ENCODE peak calls at places on chromosomes 7 and 10, in ten cellular contexts. One of them, this sample, is unnamed.

GRCh38 chr10:76032442-76033039 is 601.1 kb downstream of the LRMDA start:
- DNase-seq in left ventricle myocardium inferior: no peak
- DNase-seq in heart left ventricle: no peak
- DNase-seq in cardiac fibroblast: no peak
- DNase-seq in CD8-positive, alpha-beta T cell: no peak
- DNase-seq in A673: no peak
- DNase-seq in epithelial cell of esophagus: no peak
- DNase-seq in transverse colon: no peak
- DNase-seq in cardiac muscle cell: no peak
- DNase-seq in brain microvascular endothelial cell: no peak
- DNase-seq in this sample: no peak

GRCh38 chr7:142754681-142755575 is 5.7 kb downstream of the PRSS1 start:
- DNase-seq in left ventricle myocardium inferior: no peak
- DNase-seq in heart left ventricle: no peak
- DNase-seq in cardiac fibroblast: no peak
- DNase-seq in CD8-positive, alpha-beta T cell: no peak
- DNase-seq in A673: no peak
- DNase-seq in epithelial cell of esophagus: no peak
- DNase-seq in transverse colon: no peak
- DNase-seq in cardiac muscle cell: no peak
- DNase-seq in brain microvascular endothelial cell: no peak
- DNase-seq in this sample: no peak

GRCh38 chr10:132891313-132891712 is 51.1 kb downstream of the CFAP46 start:
- DNase-seq in left ventricle myocardium inferior: no peak
- DNase-seq in heart left ventricle: no peak
- DNase-seq in cardiac fibroblast: no peak
- DNase-seq in CD8-positive, alpha-beta T cell: no peak
- DNase-seq in A673: no peak
- DNase-seq in epithelial cell of esophagus: no peak
- DNase-seq in transverse colon: no peak
- DNase-seq in cardiac muscle cell: no peak
- DNase-seq in brain microvascular endothelial cell: no peak
- DNase-seq in this sample: no peak

GRCh38 chr10:22611425-22612111 is 102.8 kb downstream of the PIP4K2A start:
- DNase-seq in left ventricle myocardium inferior: no peak
- DNase-seq in heart left ventricle: no peak
- DNase-seq in cardiac fibroblast: no peak
- DNase-seq in CD8-positive, alpha-beta T cell: peak
- DNase-seq in A673: no peak
- DNase-seq in epithelial cell of esophagus: no peak
- DNase-seq in transverse colon: peak
- DNase-seq in cardiac muscle cell: no peak
- DNase-seq in brain microvascular endothelial cell: no peak
- DNase-seq in this sample: no peak

GRCh38 chr10:114613237-114613979 is 44.7 kb downstream of the ABLIM1 start:
- DNase-seq in left ventricle myocardium inferior: no peak
- DNase-seq in heart left ventricle: no peak
- DNase-seq in cardiac fibroblast: no peak
- DNase-seq in CD8-positive, alpha-beta T cell: no peak
- DNase-seq in A673: no peak
- DNase-seq in epithelial cell of esophagus: peak
- DNase-seq in transverse colon: peak
- DNase-seq in cardiac muscle cell: no peak
- DNase-seq in brain microvascular endothelial cell: no peak
- DNase-seq in this sample: no peak

GRCh38 chr7:101216001-101216859 is 1.2 kb downstream of the PLOD3 start:
- DNase-seq in left ventricle myocardium inferior: no peak
- DNase-seq in heart left ventricle: no peak
- DNase-seq in cardiac fibroblast: peak
- DNase-seq in CD8-positive, alpha-beta T cell: no peak
- DNase-seq in A673: no peak
- DNase-seq in epithelial cell of esophagus: no peak
- DNase-seq in transverse colon: no peak
- DNase-seq in cardiac muscle cell: peak
- DNase-seq in brain microvascular endothelial cell: peak
- DNase-seq in this sample: no peak

GRCh38 chr7:101635484-101635883 is 6.4 kb upstream of the MYL10 start:
- DNase-seq in left ventricle myocardium inferior: no peak
- DNase-seq in heart left ventricle: no peak
- DNase-seq in cardiac fibroblast: no peak
- DNase-seq in CD8-positive, alpha-beta T cell: no peak
- DNase-seq in A673: peak
- DNase-seq in epithelial cell of esophagus: peak
- DNase-seq in transverse colon: no peak
- DNase-seq in cardiac muscle cell: no peak
- DNase-seq in brain microvascular endothelial cell: no peak
- DNase-seq in this sample: no peak

GRCh38 chr7:43076189-43076605 is 36.2 kb upstream of the HECW1 start:
- DNase-seq in left ventricle myocardium inferior: no peak
- DNase-seq in heart left ventricle: no peak
- DNase-seq in cardiac fibroblast: peak
- DNase-seq in CD8-positive, alpha-beta T cell: no peak
- DNase-seq in A673: peak
- DNase-seq in epithelial cell of esophagus: no peak
- DNase-seq in transverse colon: no peak
- DNase-seq in cardiac muscle cell: no peak
- DNase-seq in brain microvascular endothelial cell: peak
- DNase-seq in this sample: no peak

GRCh38 chr7:38315410-38315809 is 42.0 kb upstream of the TARP start:
- DNase-seq in left ventricle myocardium inferior: no peak
- DNase-seq in heart left ventricle: no peak
- DNase-seq in cardiac fibroblast: no peak
- DNase-seq in CD8-positive, alpha-beta T cell: no peak
- DNase-seq in A673: no peak
- DNase-seq in epithelial cell of esophagus: no peak
- DNase-seq in transverse colon: no peak
- DNase-seq in cardiac muscle cell: no peak
- DNase-seq in brain microvascular endothelial cell: no peak
- DNase-seq in this sample: no peak

GRCh38 chr10:122021421-122021820 is 32.5 kb downstream of the TACC2 start:
- DNase-seq in left ventricle myocardium inferior: no peak
- DNase-seq in heart left ventricle: no peak
- DNase-seq in cardiac fibroblast: no peak
- DNase-seq in CD8-positive, alpha-beta T cell: no peak
- DNase-seq in A673: no peak
- DNase-seq in epithelial cell of esophagus: peak
- DNase-seq in transverse colon: no peak
- DNase-seq in cardiac muscle cell: peak
- DNase-seq in brain microvascular endothelial cell: no peak
- DNase-seq in this sample: no peak

GRCh38 chr10:122020202-122020601 is 31.2 kb downstream of the TACC2 start:
- DNase-seq in left ventricle myocardium inferior: no peak
- DNase-seq in heart left ventricle: no peak
- DNase-seq in cardiac fibroblast: no peak
- DNase-seq in CD8-positive, alpha-beta T cell: no peak
- DNase-seq in A673: no peak
- DNase-seq in epithelial cell of esophagus: no peak
- DNase-seq in transverse colon: no peak
- DNase-seq in cardiac muscle cell: no peak
- DNase-seq in brain microvascular endothelial cell: no peak
- DNase-seq in this sample: no peak

GRCh38 chr10:122018951-122019413 is 30.0 kb downstream of the TACC2 start:
- DNase-seq in left ventricle myocardium inferior: no peak
- DNase-seq in heart left ventricle: no peak
- DNase-seq in cardiac fibroblast: no peak
- DNase-seq in CD8-positive, alpha-beta T cell: no peak
- DNase-seq in A673: no peak
- DNase-seq in epithelial cell of esophagus: peak
- DNase-seq in transverse colon: peak
- DNase-seq in cardiac muscle cell: no peak
- DNase-seq in brain microvascular endothelial cell: no peak
- DNase-seq in this sample: no peak

GRCh38 chr10:122021828-122022227 is 32.9 kb downstream of the TACC2 start:
- DNase-seq in left ventricle myocardium inferior: no peak
- DNase-seq in heart left ventricle: no peak
- DNase-seq in cardiac fibroblast: no peak
- DNase-seq in CD8-positive, alpha-beta T cell: no peak
- DNase-seq in A673: no peak
- DNase-seq in epithelial cell of esophagus: no peak
- DNase-seq in transverse colon: no peak
- DNase-seq in cardiac muscle cell: no peak
- DNase-seq in brain microvascular endothelial cell: no peak
- DNase-seq in this sample: no peak

GRCh38 chr10:122019414-122019975 is 30.5 kb downstream of the TACC2 start:
- DNase-seq in left ventricle myocardium inferior: no peak
- DNase-seq in heart left ventricle: no peak
- DNase-seq in cardiac fibroblast: no peak
- DNase-seq in CD8-positive, alpha-beta T cell: no peak
- DNase-seq in A673: no peak
- DNase-seq in epithelial cell of esophagus: peak
- DNase-seq in transverse colon: peak
- DNase-seq in cardiac muscle cell: no peak
- DNase-seq in brain microvascular endothelial cell: no peak
- DNase-seq in this sample: no peak
- H3K4me3 ChIP-seq in left ventricle myocardium inferior: peak
- H3K4me3 ChIP-seq in heart left ventricle: peak
- H3K4me3 ChIP-seq in cardiac fibroblast: no peak
- H3K4me3 ChIP-seq in CD8-positive, alpha-beta T cell: no peak
- H3K4me3 ChIP-seq in A673: no peak
- H3K4me3 ChIP-seq in epithelial cell of esophagus: peak
- H3K4me3 ChIP-seq in transverse colon: peak
- H3K4me3 ChIP-seq in cardiac muscle cell: no peak
- H3K4me3 ChIP-seq in brain microvascular endothelial cell: no peak
- H3K4me3 ChIP-seq in this sample: no peak

GRCh38 chr7:22607180-22607579 is 107.2 kb upstream of the STEAP1B start:
- DNase-seq in left ventricle myocardium inferior: no peak
- DNase-seq in heart left ventricle: no peak
- DNase-seq in cardiac fibroblast: no peak
- DNase-seq in CD8-positive, alpha-beta T cell: no peak
- DNase-seq in A673: no peak
- DNase-seq in epithelial cell of esophagus: peak
- DNase-seq in transverse colon: no peak
- DNase-seq in cardiac muscle cell: no peak
- DNase-seq in brain microvascular endothelial cell: peak
- DNase-seq in this sample: no peak
- TF ChIP-seq CTCF in left ventricle myocardium inferior: no peak
- TF ChIP-seq CTCF in heart left ventricle: no peak
- TF ChIP-seq CTCF in cardiac fibroblast: no peak
- TF ChIP-seq CTCF in CD8-positive, alpha-beta T cell: no peak
- TF ChIP-seq CTCF in A673: no peak
- TF ChIP-seq CTCF in epithelial cell of esophagus: no peak
- TF ChIP-seq CTCF in transverse colon: no peak
- TF ChIP-seq CTCF in cardiac muscle cell: no peak
- TF ChIP-seq CTCF in brain microvascular endothelial cell: no peak
- TF ChIP-seq CTCF in this sample: no peak

GRCh38 chr7:27156901-27157716 is 634 bp upstream of the HOXA7 start:
- DNase-seq in left ventricle myocardium inferior: no peak
- DNase-seq in heart left ventricle: no peak
- DNase-seq in cardiac fibroblast: no peak
- DNase-seq in CD8-positive, alpha-beta T cell: peak
- DNase-seq in A673: no peak
- DNase-seq in epithelial cell of esophagus: no peak
- DNase-seq in transverse colon: peak
- DNase-seq in cardiac muscle cell: no peak
- DNase-seq in brain microvascular endothelial cell: no peak
- DNase-seq in this sample: no peak

GRCh38 chr7:27154901-27155815 is 1.3 kb downstream of the HOXA7 start:
- DNase-seq in left ventricle myocardium inferior: no peak
- DNase-seq in heart left ventricle: no peak
- DNase-seq in cardiac fibroblast: no peak
- DNase-seq in CD8-positive, alpha-beta T cell: peak
- DNase-seq in A673: no peak
- DNase-seq in epithelial cell of esophagus: peak
- DNase-seq in transverse colon: peak
- DNase-seq in cardiac muscle cell: no peak
- DNase-seq in brain microvascular endothelial cell: no peak
- DNase-seq in this sample: no peak

GRCh38 chr7:27156508-27156898 is at the start of gene HOXA7:
- DNase-seq in left ventricle myocardium inferior: no peak
- DNase-seq in heart left ventricle: no peak
- DNase-seq in cardiac fibroblast: no peak
- DNase-seq in CD8-positive, alpha-beta T cell: peak
- DNase-seq in A673: peak
- DNase-seq in epithelial cell of esophagus: no peak
- DNase-seq in transverse colon: peak
- DNase-seq in cardiac muscle cell: no peak
- DNase-seq in brain microvascular endothelial cell: no peak
- DNase-seq in this sample: no peak

GRCh38 chr7:27154369-27154768 is 2.0 kb upstream of the HOXA3 start:
- DNase-seq in left ventricle myocardium inferior: no peak
- DNase-seq in heart left ventricle: no peak
- DNase-seq in cardiac fibroblast: no peak
- DNase-seq in CD8-positive, alpha-beta T cell: peak
- DNase-seq in A673: no peak
- DNase-seq in epithelial cell of esophagus: no peak
- DNase-seq in transverse colon: peak
- DNase-seq in cardiac muscle cell: no peak
- DNase-seq in brain microvascular endothelial cell: no peak
- DNase-seq in this sample: no peak

GRCh38 chr7:27155816-27156507 is 513 bp downstream of the HOXA7 start:
- DNase-seq in left ventricle myocardium inferior: no peak
- DNase-seq in heart left ventricle: no peak
- DNase-seq in cardiac fibroblast: no peak
- DNase-seq in CD8-positive, alpha-beta T cell: peak
- DNase-seq in A673: no peak
- DNase-seq in epithelial cell of esophagus: peak
- DNase-seq in transverse colon: peak
- DNase-seq in cardiac muscle cell: no peak
- DNase-seq in brain microvascular endothelial cell: no peak
- DNase-seq in this sample: no peak
- H3K4me3 ChIP-seq in left ventricle myocardium inferior: peak
- H3K4me3 ChIP-seq in heart left ventricle: no peak
- H3K4me3 ChIP-seq in cardiac fibroblast: no peak
- H3K4me3 ChIP-seq in CD8-positive, alpha-beta T cell: peak
- H3K4me3 ChIP-seq in A673: peak
- H3K4me3 ChIP-seq in epithelial cell of esophagus: peak
- H3K4me3 ChIP-seq in transverse colon: peak
- H3K4me3 ChIP-seq in cardiac muscle cell: no peak
- H3K4me3 ChIP-seq in brain microvascular endothelial cell: no peak
- H3K4me3 ChIP-seq in this sample: no peak

DNA sequence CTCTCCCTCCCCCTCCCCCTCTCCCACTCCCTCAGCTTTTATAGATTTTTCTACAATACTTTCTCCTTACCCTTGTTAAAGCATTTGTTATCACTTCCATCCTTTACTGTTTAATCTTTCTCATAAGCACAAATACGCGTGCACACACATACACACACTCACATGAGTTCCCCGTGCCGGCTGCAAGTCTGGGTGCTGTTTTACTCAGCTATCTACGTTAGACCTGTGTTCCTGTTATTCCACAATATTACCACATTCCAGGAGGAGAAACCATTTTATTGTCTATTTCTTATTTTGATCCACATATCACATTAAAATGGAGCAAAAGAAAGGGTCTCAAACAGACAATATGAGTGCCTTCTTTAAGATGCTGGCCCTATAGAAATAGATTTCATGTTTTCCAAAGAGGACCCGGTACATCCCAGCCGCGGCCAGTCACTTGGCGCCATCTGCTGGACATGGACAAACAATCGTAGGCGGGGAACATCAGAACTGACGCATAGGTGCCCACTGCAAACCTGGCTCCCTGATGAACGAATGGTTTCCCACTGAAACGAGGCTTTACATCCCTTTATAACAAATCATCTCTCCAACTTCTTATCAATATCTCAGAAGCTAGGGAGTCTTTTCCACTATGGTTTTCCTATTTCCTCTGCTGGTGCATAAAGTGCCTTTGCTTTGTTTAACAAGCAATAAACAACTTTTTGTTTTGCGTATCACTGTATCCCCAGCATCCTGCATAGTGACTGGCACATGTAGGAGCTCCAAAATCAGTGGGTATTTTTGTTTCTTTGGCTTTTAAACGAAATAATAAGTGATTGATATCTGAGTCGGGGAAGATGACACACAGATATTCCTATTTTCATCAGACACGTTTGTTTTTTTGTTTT is 25.2 kb upstream of the OPTN start:
- DNase-seq in left ventricle myocardium inferior: peak
- DNase-seq in heart left ventricle: peak
- DNase-seq in cardiac fibroblast: peak
- DNase-seq in CD8-positive, alpha-beta T cell: peak
- DNase-seq in A673: peak
- DNase-seq in epithelial cell of esophagus: peak
- DNase-seq in transverse colon: peak
- DNase-seq in cardiac muscle cell: peak
- DNase-seq in brain microvascular endothelial cell: peak
- DNase-seq in this sample: peak
- TF ChIP-seq CTCF in left ventricle myocardium inferior: peak
- TF ChIP-seq CTCF in heart left ventricle: peak
- TF ChIP-seq CTCF in cardiac fibroblast: peak
- TF ChIP-seq CTCF in CD8-positive, alpha-beta T cell: peak
- TF ChIP-seq CTCF in A673: peak
- TF ChIP-seq CTCF in epithelial cell of esophagus: peak
- TF ChIP-seq CTCF in transverse colon: peak
- TF ChIP-seq CTCF in cardiac muscle cell: peak
- TF ChIP-seq CTCF in brain microvascular endothelial cell: peak
- TF ChIP-seq CTCF in this sample: peak